ENCODE peak calls at places on chromosomes 2 and 18, in four cellular contexts. D is NCI-H1417 treated with DMSO at 0.1 percent for 48 hours, F is HL-60, J is LoVo. U is an unnamed sample.

GRCh38 chr2:136281281-136282117 is 163.6 kb upstream of the CXCR4 start:
- DNase-seq in D (no peak), F (no peak), J (no peak), U (peak)

GRCh38 chr2:51103205-51103604 is 71.3 kb upstream of the NRXN1 start:
- DNase-seq in D (no peak), F (no peak), J (peak), U (no peak)

GRCh38 chr2:17255071-17255470 is 263.2 kb downstream of the RAD51AP2 start:
- DNase-seq in D (no peak), F (no peak), J (no peak), U (no peak)

GRCh38 chr2:130852521-130853115 is 15.9 kb downstream of the ARHGEF4 start:
- DNase-seq in D (no peak), F (no peak), J (no peak), U (no peak)

GRCh38 chr2:65263257-65263656 is 35.6 kb downstream of the ACTR2 start:
- DNase-seq in D (no peak), F (no peak), J (no peak), U (no peak)

GRCh38 chr2:71672011-71672639 is 218.8 kb downstream of the DYSF start:
- DNase-seq in D (no peak), F (no peak), J (no peak), U (peak)

GRCh38 chr2:19536136-19536535 is 177.7 kb upstream of the OSR1 start:
- DNase-seq in D (no peak), F (no peak), J (peak), U (no peak)

GRCh38 chr18:49020621-49021021 is 69.9 kb upstream of the SMAD7 start:
- DNase-seq in D (no peak), F (no peak), J (no peak), U (no peak)

GRCh38 chr2:130967020-130967495 is 126.2 kb downstream of the FAM168B start:
- DNase-seq in D (no peak), F (no peak), J (no peak), U (no peak)